ENCODE peak calls at places on chromosomes 4 and X, in four cellular contexts. G, Z, X and F are unnamed samples.

GRCh38 chrX:85379174-85379907 is at the start of gene POF1B:
- DNase-seq in X (no peak), G (peak; percentile 8), Z (no peak), F (no peak)

GRCh38 chrX:137031517-137032377 is 2.0 kb downstream of the GPR101 start:
- DNase-seq in Z (no peak), G (no peak), X (peak; percentile 8), F (peak; percentile 7)

GRCh38 chrX:10110984-10111363 is 45.8 kb upstream of the CLCN4 start:
- DNase-seq in Z (no peak), G (no peak), X (no peak), F (peak; percentile 1)

GRCh38 chrX:108071578-108071977 is 19.8 kb downstream of the PSMD10 start:
- DNase-seq in Z (no peak), G (no peak), X (no peak), F (peak; percentile 5)

GRCh38 chr4:54560513-54560912 is 97.2 kb upstream of the KIT start:
- DNase-seq in X (no peak), Z (no peak), G (no peak), F (no peak)

GRCh38 chr4:184100297-184100885 is 117.3 kb downstream of the ENPP6 start:
- DNase-seq in X (no peak), G (peak; percentile 68), Z (peak; percentile 10), F (no peak)

GRCh38 chr4:112516401-112517066 is 554 bp upstream of the NEUROG2 start:
- DNase-seq in G (no peak), X (no peak), Z (no peak), F (no peak)

GRCh38 chr4:153547520-153547919 is 81.4 kb downstream of the TMEM131L start:
- DNase-seq in X (no peak), Z (no peak), G (no peak), F (no peak)

GRCh38 chrX:40039887-40040286 is 57.9 kb downstream of the BCOR start:
- DNase-seq in X (no peak), Z (no peak), G (no peak), F (no peak)

GRCh38 chr4:11428701-11429571 is at the start of gene HS3ST1:
- DNase-seq in G (peak; percentile 95), Z (peak; percentile 94), X (peak; percentile 45), F (peak; percentile 75)

GRCh38 chr4:26484032-26484515 is 6.2 kb downstream of the CCKAR start:
- DNase-seq in Z (no peak), X (peak; percentile 84), G (no peak), F (no peak)

GRCh38 chr4:120520761-120521160 is 401.8 kb downstream of the PRDM5 start:
- DNase-seq in G (no peak), X (no peak), Z (no peak), F (no peak)

GRCh38 chrX:44871114-44871645 is 1.8 kb upstream of the KDM6A start:
- DNase-seq in X (no peak), Z (no peak), G (no peak), F (no peak)

GRCh38 chrX:123432362-123433150 is 248.5 kb downstream of the GRIA3 start:
- DNase-seq in G (no peak), X (no peak), Z (no peak), F (no peak)

GRCh38 chrX:124328765-124329164 is 3.7 kb upstream of the TEX13D start:
- DNase-seq in Z (no peak), X (peak; percentile 2), G (no peak), F (no peak)

GRCh38 chrX:9339603-9340569 is 125.0 kb upstream of the TBL1X start:
- DNase-seq in X (no peak), Z (no peak), G (no peak), F (no peak)

GRCh38 chrX:109732780-109733657 is at the start of gene ACSL4:
- DNase-seq in G (peak; percentile 93), Z (peak; percentile 42), X (peak; percentile 63), F (peak; percentile 82)

GRCh38 chr4:128159967-128160366 is 98.9 kb downstream of the LARP1B start:
- DNase-seq in Z (no peak), G (no peak), X (peak; percentile 58), F (peak; percentile 62)

GRCh38 chr4:147837435-147837834 is 105.5 kb downstream of the ARHGAP10 start:
- DNase-seq in Z (no peak), X (no peak), G (no peak), F (no peak)
- H3K79me2 ChIP-seq in Z (peaks cover 9% of the 10 kb centered on the region), X (no peaks in the 10 kb centered on the region), G (peaks cover 16% of the 10 kb centered on the region), F (peaks cover 1% of the 10 kb centered on the region)

DNA sequence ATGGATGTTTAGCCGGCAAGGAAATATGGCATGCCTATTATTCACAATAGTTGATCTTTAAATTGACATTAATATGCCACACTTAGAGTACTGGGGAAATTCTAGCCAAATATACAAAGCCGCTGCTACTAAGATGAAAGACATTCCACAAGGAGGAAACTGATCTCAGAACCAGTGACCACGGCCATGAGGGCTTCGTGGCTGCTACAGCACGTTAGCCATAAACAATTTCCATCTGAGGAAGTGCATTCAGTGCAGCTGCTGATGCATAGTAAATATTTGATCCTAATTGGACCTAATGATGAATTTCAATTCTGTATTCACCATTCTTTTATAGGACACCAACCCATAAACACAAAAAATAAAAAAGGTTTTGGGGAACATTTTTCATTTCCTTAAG is 59.1 kb downstream of the SORBS2 start:
- DNase-seq in G (no peak), X (no peak), Z (no peak), F (no peak)
- H3K4me1 ChIP-seq in G (no peaks in the 10 kb centered on the region), X (peaks cover 2% of the 10 kb centered on the region), Z (no peaks in the 10 kb centered on the region), F (peaks cover 15% of the 10 kb centered on the region)

DNA sequence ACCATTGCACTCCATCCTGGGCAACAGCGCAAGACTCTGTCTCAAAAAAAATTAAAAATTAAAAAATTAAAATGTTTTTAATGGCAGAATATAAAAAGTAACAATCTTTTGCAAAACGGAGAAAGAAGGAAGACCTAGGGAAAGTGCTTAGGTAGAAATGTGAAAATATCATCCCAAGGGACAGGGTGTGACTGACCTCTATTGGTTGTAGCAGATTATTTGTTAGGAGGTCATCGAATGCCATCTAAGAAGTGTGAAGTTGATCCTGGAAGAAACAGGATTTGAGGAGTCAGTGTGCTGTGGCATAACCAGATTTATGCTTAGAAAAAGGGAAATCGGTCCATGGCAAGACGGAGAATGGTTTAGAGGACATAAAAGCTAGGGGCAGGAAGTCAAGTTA is 18.1 kb upstream of the C4orf36 start:
- DNase-seq in X (no peak), G (no peak), Z (no peak), F (no peak)
- TF ChIP-seq CTCF in X (no peak), G (no peak), Z (peak; percentile 11), F (no peak)

GRCh38 chrX:2490634-2491033 is 10.1 kb downstream of the DHRSX start:
- DNase-seq in Z (no peak), X (no peak), G (no peak), F (no peak)
- H3K79me2 ChIP-seq in Z (peaks cover 26% of the 10 kb centered on the region), X (peaks cover 87% of the 10 kb centered on the region), G (no peaks in the 10 kb centered on the region), F (peaks cover 35% of the 10 kb centered on the region)

GRCh38 chr4:141571368-141571767 is 65.0 kb upstream of the IL15 start:
- DNase-seq in X (peak; percentile 38), G (no peak), Z (no peak), F (no peak)
- H3K4me1 ChIP-seq in X (peaks cover 8% of the 10 kb centered on the region), G (no peaks in the 10 kb centered on the region), Z (no peaks in the 10 kb centered on the region), F (peaks cover 5% of the 10 kb centered on the region)

DNA sequence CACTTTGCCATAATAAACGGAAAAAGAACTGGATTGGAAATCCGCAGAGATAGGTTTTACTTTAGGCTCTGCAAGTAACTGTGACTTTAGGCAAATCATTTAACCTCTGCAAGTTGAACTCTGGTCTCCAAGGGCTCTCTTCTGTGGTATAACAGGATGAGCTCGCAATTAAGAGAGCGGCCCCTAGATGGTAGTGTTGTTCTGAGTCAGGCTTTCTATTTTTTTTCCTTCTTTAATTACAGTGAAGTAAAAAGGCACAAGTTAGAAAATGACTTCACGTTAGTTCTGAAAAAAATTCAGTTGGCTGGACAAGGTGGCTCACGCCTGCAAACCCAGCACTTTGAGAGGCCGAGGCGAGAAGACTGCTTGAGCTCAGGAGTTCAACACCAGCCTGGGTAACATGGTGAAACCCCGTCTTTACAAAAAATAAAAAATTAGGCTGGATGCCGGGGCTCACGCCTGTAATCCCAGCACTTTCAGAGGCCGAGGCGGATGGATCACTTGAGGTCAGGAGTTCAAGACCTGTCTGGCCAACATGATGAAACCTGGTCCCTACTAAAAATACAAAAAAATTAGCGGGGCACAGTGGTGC is 18.0 kb downstream of the RPS3A start:
- DNase-seq in G (peak; percentile 56), Z (peak; percentile 37), X (peak; percentile 39), F (peak; percentile 86)
- TF ChIP-seq CTCF in G (peak; percentile 77), Z (peak; percentile 73), X (peak; percentile 83), F (peak; percentile 61)

DNA sequence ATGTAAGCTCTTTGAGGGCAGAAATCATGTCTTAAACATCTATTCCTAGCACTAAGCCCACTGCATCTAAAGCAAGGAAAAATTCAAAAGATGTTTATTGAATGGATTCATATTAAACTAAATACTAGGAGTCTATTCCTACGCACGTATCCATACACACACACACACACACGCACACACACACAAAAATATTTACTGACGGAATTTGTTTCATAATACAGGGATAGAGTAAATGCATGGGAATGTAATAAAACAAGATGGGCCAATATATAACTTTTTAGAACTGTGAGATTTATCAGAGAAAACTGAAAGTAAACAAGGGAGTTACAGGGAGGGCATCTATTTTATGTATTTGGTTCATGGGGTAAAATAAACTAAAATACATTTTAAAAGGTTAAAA is 57.6 kb downstream of the WDFY3 start:
- DNase-seq in Z (no peak), G (no peak), X (no peak), F (no peak)
- H3K79me2 ChIP-seq in Z (no peaks in the 10 kb centered on the region), G (no peaks in the 10 kb centered on the region), X (peaks cover 57% of the 10 kb centered on the region), F (peaks cover 33% of the 10 kb centered on the region)

DNA sequence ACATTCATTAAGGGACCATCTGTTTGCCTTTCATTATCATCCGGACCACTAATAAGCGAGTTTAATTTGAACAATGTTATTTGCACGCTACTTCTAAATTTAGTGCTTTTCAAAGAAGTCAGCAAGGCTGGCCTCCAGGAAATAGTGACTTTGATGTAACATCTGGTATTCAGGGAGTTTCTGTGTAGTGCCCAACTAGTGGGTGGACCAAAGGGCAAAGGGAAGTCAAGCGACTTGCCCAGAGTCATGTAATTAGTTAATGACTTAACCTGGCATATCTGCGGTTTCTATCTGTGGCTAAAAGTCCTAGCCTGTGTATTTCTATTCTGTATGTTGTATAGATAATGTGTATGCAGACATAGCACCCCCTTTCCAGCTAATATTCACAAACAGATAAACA is 56.3 kb upstream of the LCORL start:
- DNase-seq in G (no peak), Z (no peak), X (no peak), F (no peak)
- H3K4me1 ChIP-seq in G (no peaks in the 10 kb centered on the region), Z (no peaks in the 10 kb centered on the region), X (no peaks in the 10 kb centered on the region), F (peaks cover 13% of the 10 kb centered on the region)

GRCh38 chrX:129783176-129783776 is 3.5 kb downstream of the SASH3 start:
- DNase-seq in X (no peak), Z (no peak), G (no peak), F (no peak)
- TF ChIP-seq CTCF in X (no peak), Z (no peak), G (no peak), F (no peak)